ENCODE peak calls at places on chromosomes 1 and 21, in four cellular contexts. One of them, this sample, is unnamed.

GRCh38 chr1:181608386-181608785 is 125.1 kb downstream of the CACNA1E start:
- DNase-seq in HCT116: no peak
- DNase-seq in SK-N-MC: no peak
- DNase-seq in HepG2: no peak
- DNase-seq in this sample: no peak

GRCh38 chr21:31660134-31660565 is 657 bp downstream of the SOD1 start:
- DNase-seq in SK-N-MC: no peak
- DNase-seq in HepG2: no peak
- DNase-seq in HCT116: no peak
- DNase-seq in this sample: peak; percentile 30

GRCh38 chr1:226615876-226616275 is 67.3 kb downstream of the STUM start:
- DNase-seq in HCT116: no peak
- DNase-seq in SK-N-MC: no peak
- DNase-seq in HepG2: no peak
- DNase-seq in this sample: no peak

GRCh38 chr21:42865361-42866160 is 13.8 kb downstream of the WDR4 start:
- DNase-seq in SK-N-MC: no peak
- DNase-seq in HepG2: no peak
- DNase-seq in HCT116: no peak
- DNase-seq in this sample: no peak

GRCh38 chr1:181099152-181100014 is 10.9 kb downstream of the IER5 start:
- DNase-seq in SK-N-MC: no peak
- DNase-seq in HCT116: no peak
- DNase-seq in HepG2: no peak
- DNase-seq in this sample: peak; percentile 60

GRCh38 chr1:94481473-94481933 is 60.1 kb downstream of the F3 start:
- DNase-seq in SK-N-MC: peak; percentile 59
- DNase-seq in HepG2: peak; percentile 62
- DNase-seq in HCT116: peak; percentile 69
- DNase-seq in this sample: peak; percentile 67

GRCh38 chr1:43329995-43330751 is 7.4 kb upstream of the MPL start:
- DNase-seq in HepG2: no peak
- DNase-seq in HCT116: no peak
- DNase-seq in SK-N-MC: no peak
- DNase-seq in this sample: peak; percentile 89

GRCh38 chr1:198649598-198650338 is 10.9 kb downstream of the PTPRC start:
- DNase-seq in HepG2: no peak
- DNase-seq in HCT116: no peak
- DNase-seq in SK-N-MC: no peak
- DNase-seq in this sample: no peak

GRCh38 chr1:240998024-240998423 is 359.0 kb downstream of the RGS7 start:
- DNase-seq in HepG2: no peak
- DNase-seq in HCT116: no peak
- DNase-seq in SK-N-MC: no peak
- DNase-seq in this sample: peak; percentile 5

GRCh38 chr1:175597969-175598765 is 145.2 kb downstream of the TNR start:
- DNase-seq in SK-N-MC: no peak
- DNase-seq in HCT116: no peak
- DNase-seq in HepG2: no peak
- DNase-seq in this sample: peak; percentile 83

GRCh38 chr1:246622035-246622652 is 55.9 kb downstream of the CNST start:
- DNase-seq in SK-N-MC: no peak
- DNase-seq in HCT116: no peak
- DNase-seq in HepG2: no peak
- DNase-seq in this sample: no peak

GRCh38 chr1:181255270-181255929 is 166.9 kb downstream of the IER5 start:
- DNase-seq in HepG2: no peak
- DNase-seq in SK-N-MC: no peak
- DNase-seq in HCT116: no peak
- DNase-seq in this sample: peak; percentile 58

GRCh38 chr1:16978589-16979474 is 1.6 kb downstream of the MFAP2 start:
- DNase-seq in HepG2: no peak
- DNase-seq in HCT116: no peak
- DNase-seq in SK-N-MC: no peak
- DNase-seq in this sample: peak; percentile 61

GRCh38 chr1:235052067-235053008 is 76.3 kb downstream of the TOMM20 start:
- DNase-seq in HepG2: no peak
- DNase-seq in SK-N-MC: no peak
- DNase-seq in HCT116: no peak
- DNase-seq in this sample: no peak

GRCh38 chr1:26391450-26391849 is 18.9 kb upstream of the ZNF683 start:
- DNase-seq in SK-N-MC: no peak
- DNase-seq in HepG2: peak; percentile 52
- DNase-seq in HCT116: peak; percentile 64
- DNase-seq in this sample: peak; percentile 29

GRCh38 chr1:94143173-94143808 is 22.3 kb upstream of the ABCA4 start:
- DNase-seq in SK-N-MC: no peak
- DNase-seq in HCT116: no peak
- DNase-seq in HepG2: no peak
- DNase-seq in this sample: no peak

GRCh38 chr1:109721046-109721445 is 9.0 kb downstream of the GSTM5 start:
- DNase-seq in HCT116: no peak
- DNase-seq in SK-N-MC: no peak
- DNase-seq in HepG2: no peak
- DNase-seq in this sample: no peak

GRCh38 chr1:15678578-15678977 is 5.5 kb upstream of the PLEKHM2 start:
- DNase-seq in HepG2: peak; percentile 62
- DNase-seq in HCT116: peak; percentile 45
- DNase-seq in SK-N-MC: no peak
- DNase-seq in this sample: peak; percentile 14

GRCh38 chr1:98797506-98797905 is 136.0 kb downstream of the SNX7 start:
- DNase-seq in SK-N-MC: no peak
- DNase-seq in HepG2: no peak
- DNase-seq in HCT116: no peak
- DNase-seq in this sample: no peak

GRCh38 chr1:24596401-24596880 is 40.6 kb downstream of the NCMAP start:
- DNase-seq in HCT116: no peak
- DNase-seq in HepG2: no peak
- DNase-seq in SK-N-MC: no peak
- DNase-seq in this sample: no peak

GRCh38 chr21:45119812-45120211 is 45.4 kb downstream of the ADARB1 start:
- DNase-seq in SK-N-MC: no peak
- DNase-seq in HepG2: no peak
- DNase-seq in HCT116: no peak
- DNase-seq in this sample: no peak

GRCh38 chr1:50959303-50959912 is 659 bp downstream of the FAF1 start:
- DNase-seq in SK-N-MC: no peak
- DNase-seq in HepG2: peak; percentile 11
- DNase-seq in HCT116: no peak
- DNase-seq in this sample: peak; percentile 47

GRCh38 chr1:7384121-7384520 is 387.0 kb upstream of the VAMP3 start:
- DNase-seq in HCT116: no peak
- DNase-seq in HepG2: no peak
- DNase-seq in SK-N-MC: no peak
- DNase-seq in this sample: no peak

GRCh38 chr1:35448344-35448801 is 108.8 kb downstream of the KIAA0319L start:
- DNase-seq in HepG2: peak; percentile 39
- DNase-seq in HCT116: no peak
- DNase-seq in SK-N-MC: no peak
- DNase-seq in this sample: peak; percentile 54

GRCh38 chr1:27436204-27437159 is 44.1 kb downstream of the GPR3 start:
- DNase-seq in SK-N-MC: no peak
- DNase-seq in HepG2: peak; percentile 25
- DNase-seq in HCT116: peak; percentile 3
- DNase-seq in this sample: peak; percentile 69

GRCh38 chr21:28793043-28793442 is 199.6 kb downstream of the LTN1 start:
- DNase-seq in HepG2: no peak
- DNase-seq in HCT116: no peak
- DNase-seq in SK-N-MC: no peak
- DNase-seq in this sample: no peak

GRCh38 chr1:119631086-119631432 is 17.0 kb downstream of the ZNF697 start:
- DNase-seq in HepG2: no peak
- DNase-seq in HCT116: no peak
- DNase-seq in SK-N-MC: no peak
- DNase-seq in this sample: no peak
- TF ChIP-seq POLR2AphosphoS5 in HepG2: no peak
- TF ChIP-seq POLR2AphosphoS5 in HCT116: no peak
- TF ChIP-seq POLR2AphosphoS5 in SK-N-MC: no peak
- TF ChIP-seq POLR2AphosphoS5 in this sample: no peak

GRCh38 chr1:219215477-219215876 is 41.8 kb downstream of the LYPLAL1 start:
- DNase-seq in HepG2: no peak
- DNase-seq in SK-N-MC: no peak
- DNase-seq in HCT116: no peak
- DNase-seq in this sample: no peak

GRCh38 chr1:219209578-219209977 is 35.9 kb downstream of the LYPLAL1 start:
- DNase-seq in SK-N-MC: no peak
- DNase-seq in HCT116: no peak
- DNase-seq in HepG2: no peak
- DNase-seq in this sample: no peak

GRCh38 chr1:219206350-219206749 is 32.7 kb downstream of the LYPLAL1 start:
- DNase-seq in HCT116: no peak
- DNase-seq in HepG2: no peak
- DNase-seq in SK-N-MC: no peak
- DNase-seq in this sample: no peak

GRCh38 chr1:219210067-219210466 is 36.4 kb downstream of the LYPLAL1 start:
- DNase-seq in HepG2: no peak
- DNase-seq in HCT116: no peak
- DNase-seq in SK-N-MC: no peak
- DNase-seq in this sample: no peak
- TF ChIP-seq EZH2 in HepG2: no peak
- TF ChIP-seq EZH2 in HCT116: no peak
- TF ChIP-seq EZH2 in SK-N-MC: no peak
- TF ChIP-seq EZH2 in this sample: no peak

GRCh38 chr1:82927753-82928152 is 1071.2 kb downstream of the TTLL7 start:
- DNase-seq in HepG2: no peak
- DNase-seq in SK-N-MC: no peak
- DNase-seq in HCT116: no peak
- DNase-seq in this sample: no peak
- TF ChIP-seq POLR2AphosphoS5 in HepG2: no peak
- TF ChIP-seq POLR2AphosphoS5 in SK-N-MC: no peak
- TF ChIP-seq POLR2AphosphoS5 in HCT116: no peak
- TF ChIP-seq POLR2AphosphoS5 in this sample: no peak

DNA sequence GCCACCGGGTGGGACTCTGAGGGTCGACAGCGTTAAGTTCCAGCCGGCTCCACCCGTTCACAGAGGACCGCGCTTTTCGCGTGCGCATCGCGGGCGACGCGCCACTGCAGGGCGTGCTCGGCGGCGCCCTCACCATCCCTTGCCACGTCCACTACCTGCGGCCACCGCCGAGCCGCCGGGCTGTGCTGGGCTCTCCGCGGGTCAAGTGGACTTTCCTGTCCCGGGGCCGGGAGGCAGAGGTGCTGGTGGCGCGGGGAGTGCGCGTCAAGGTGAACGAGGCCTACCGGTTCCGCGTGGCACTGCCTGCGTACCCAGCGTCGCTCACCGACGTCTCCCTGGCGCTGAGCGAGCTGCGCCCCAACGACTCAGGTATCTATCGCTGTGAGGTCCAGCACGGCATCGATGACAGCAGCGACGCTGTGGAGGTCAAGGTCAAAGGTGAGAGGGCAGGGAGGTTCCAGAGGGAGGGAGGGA is 4.9 kb downstream of the BCAN start:
- DNase-seq in HepG2: no peak
- DNase-seq in SK-N-MC: no peak
- DNase-seq in HCT116: no peak
- DNase-seq in this sample: no peak
- TF ChIP-seq EZH2 in HepG2: no peak
- TF ChIP-seq EZH2 in SK-N-MC: no peak
- TF ChIP-seq EZH2 in HCT116: no peak
- TF ChIP-seq EZH2 in this sample: peak; percentile 45

DNA sequence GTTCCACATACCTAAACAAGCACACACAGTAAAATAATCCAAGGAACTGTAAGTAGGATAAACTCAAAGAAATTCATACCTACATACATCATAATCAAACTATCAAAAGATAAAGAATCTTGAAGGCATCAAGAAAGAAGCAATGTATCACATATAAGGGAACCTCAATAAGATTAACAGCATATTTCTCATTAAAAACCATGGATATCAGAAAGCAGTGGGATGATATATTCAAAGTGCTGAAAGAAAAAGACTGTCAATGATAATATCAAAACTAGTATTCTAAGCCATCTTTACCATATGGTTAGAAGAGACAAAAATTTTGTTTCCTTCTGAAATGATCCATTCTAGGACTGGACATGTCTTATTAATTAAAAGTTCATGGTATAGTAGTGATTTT is 37.1 kb upstream of the ADAM30 start:
- DNase-seq in SK-N-MC: no peak
- DNase-seq in HepG2: no peak
- DNase-seq in HCT116: no peak
- DNase-seq in this sample: no peak
- TF ChIP-seq POLR2AphosphoS5 in SK-N-MC: no peak
- TF ChIP-seq POLR2AphosphoS5 in HepG2: no peak
- TF ChIP-seq POLR2AphosphoS5 in HCT116: no peak
- TF ChIP-seq POLR2AphosphoS5 in this sample: no peak

GRCh38 chr21:35179990-35180557 is 131.0 kb upstream of the RUNX1 start:
- DNase-seq in HepG2: no peak
- DNase-seq in HCT116: no peak
- DNase-seq in SK-N-MC: no peak
- DNase-seq in this sample: no peak
- TF ChIP-seq EZH2 in HepG2: no peak
- TF ChIP-seq EZH2 in HCT116: no peak
- TF ChIP-seq EZH2 in SK-N-MC: no peak
- TF ChIP-seq EZH2 in this sample: no peak